ENCODE peak calls at places on chromosomes 13 and 19, in ten cellular contexts. Z, S, F, M, V, U, X, K, P and Y are unnamed samples.

GRCh38 chr13:47136659-47136975 is 239.8 kb upstream of the HTR2A start:
- DNase-seq in X (no peak), Z (no peak), U (no peak), F (no peak), S (no peak), V (no peak), K (no peak), M (no peak), P (no peak), Y (no peak)

GRCh38 chr19:38003427-38004099 is 96.6 kb downstream of the SIPA1L3 start:
- DNase-seq in P (no peak), V (peak), X (peak), K (peak), F (peak), U (peak), M (peak), Z (peak), S (peak), Y (peak)

GRCh38 chr19:8017808-8018207 is 12.4 kb upstream of the ELAVL1 start:
- DNase-seq in P (no peak), M (no peak), V (no peak), S (no peak), U (no peak), K (no peak), X (no peak), F (peak), Z (no peak), Y (peak)

GRCh38 chr13:106599875-106600797 is 32.2 kb upstream of the ARGLU1 start:
- DNase-seq in V (no peak), M (no peak), Z (no peak), U (no peak), K (no peak), S (peak), F (no peak), P (no peak), X (no peak), Y (no peak)

GRCh38 chr19:21264416-21264815 is 64.8 kb downstream of the ZNF708 start:
- DNase-seq in U (no peak), Z (no peak), P (no peak), V (no peak), S (no peak), F (no peak), X (no peak), M (no peak), K (no peak), Y (no peak)

GRCh38 chr13:73702419-73703071 is 431.7 kb downstream of the KLF12 start:
- DNase-seq in M (no peak), U (peak), S (no peak), F (no peak), Z (no peak), X (no peak), P (no peak), K (no peak), V (no peak), Y (no peak)

GRCh38 chr13:48730971-48731658 is 77.4 kb downstream of the CYSLTR2 start:
- DNase-seq in K (no peak), P (no peak), X (no peak), F (no peak), U (peak), V (no peak), S (peak), Z (no peak), M (no peak), Y (no peak)

GRCh38 chr13:30000373-30000770 is 150.0 kb upstream of the UBL3 start:
- DNase-seq in S (no peak), U (no peak), X (no peak), P (no peak), M (no peak), F (no peak), K (no peak), V (no peak), Z (no peak), Y (no peak)

GRCh38 chr13:61884830-61885229 is 469.2 kb upstream of the PCDH20 start:
- DNase-seq in S (no peak), M (no peak), U (no peak), Z (no peak), P (no peak), V (no peak), K (no peak), X (no peak), F (no peak), Y (no peak)

GRCh38 chr13:78239681-78240080 is 321.1 kb upstream of the EDNRB start:
- DNase-seq in F (no peak), P (no peak), S (no peak), X (peak), U (peak), V (no peak), K (no peak), M (peak), Z (no peak), Y (no peak)

GRCh38 chr13:24127116-24127631 is 33.3 kb upstream of the SPATA13 start:
- DNase-seq in K (no peak), P (no peak), X (no peak), M (no peak), F (peak), U (peak), Z (no peak), S (no peak), V (no peak), Y (no peak)

GRCh38 chr19:41904118-41904870 is 21.3 kb downstream of the ARHGEF1 start:
- DNase-seq in M (no peak), P (no peak), S (no peak), Z (no peak), X (no peak), F (peak), U (peak), K (no peak), V (no peak), Y (no peak)

GRCh38 chr13:33280923-33281322 is 4.6 kb downstream of the STARD13 start:
- DNase-seq in P (no peak), Z (no peak), U (no peak), M (no peak), K (no peak), F (no peak), V (no peak), X (no peak), S (no peak), Y (no peak)

GRCh38 chr13:99377641-99378040 is 70.4 kb upstream of the GPR183 start:
- DNase-seq in X (no peak), P (no peak), K (no peak), F (no peak), U (no peak), Z (no peak), V (no peak), M (peak), S (no peak), Y (no peak)

GRCh38 chr13:26584713-26585112 is 27.2 kb downstream of the WASF3 start:
- DNase-seq in U (no peak), P (no peak), V (no peak), F (no peak), S (peak), X (no peak), Z (no peak), K (no peak), M (no peak), Y (no peak)

GRCh38 chr13:63279136-63279535 is 1863.5 kb upstream of the PCDH20 start:
- DNase-seq in U (no peak), P (no peak), Z (no peak), K (no peak), M (no peak), F (no peak), V (no peak), X (no peak), S (no peak), Y (no peak)

GRCh38 chr19:57075801-57076492 is 43.8 kb upstream of the USP29 start:
- DNase-seq in M (no peak), P (no peak), Z (no peak), U (no peak), X (no peak), S (no peak), K (no peak), F (no peak), V (no peak), Y (no peak)

GRCh38 chr19:47723573-47723923 is 10.3 kb downstream of the EHD2 start:
- DNase-seq in U (peak), Z (peak), M (no peak), P (no peak), K (peak), X (no peak), F (peak), V (peak), S (peak), Y (no peak)

GRCh38 chr13:75579529-75579928 is 29.9 kb downstream of the UCHL3 start:
- DNase-seq in U (no peak), M (no peak), F (no peak), Z (no peak), P (no peak), S (no peak), K (no peak), X (no peak), V (no peak), Y (no peak)

GRCh38 chr13:104831823-104832222 is 1703.6 kb downstream of the EFNB2 start:
- DNase-seq in U (no peak), M (no peak), V (no peak), S (no peak), Z (no peak), F (no peak), K (no peak), P (no peak), X (peak), Y (no peak)

GRCh38 chr13:25686831-25687495 is 315.2 kb downstream of the ATP8A2 start:
- DNase-seq in P (no peak), V (no peak), M (no peak), K (no peak), X (no peak), F (no peak), S (no peak), Z (no peak), U (no peak), Y (no peak)

GRCh38 chr19:44575116-44575700 is 38.2 kb upstream of the IGSF23 start:
- DNase-seq in M (no peak), U (no peak), K (no peak), F (no peak), S (no peak), V (no peak), P (no peak), Z (no peak), X (no peak), Y (no peak)

GRCh38 chr13:81990652-81991051 is 1649.7 kb upstream of the SPRY2 start:
- DNase-seq in X (peak), S (no peak), V (no peak), U (no peak), M (peak), K (no peak), P (no peak), F (no peak), Z (no peak), Y (no peak)

GRCh38 chr19:40663712-40664692 is 26.4 kb downstream of the NUMBL start:
- DNase-seq in V (no peak), U (no peak), S (peak), X (no peak), Z (no peak), P (no peak), M (no peak), K (peak), F (no peak), Y (no peak)

GRCh38 chr13:46629811-46630413 is 76.9 kb downstream of the LRCH1 start:
- DNase-seq in F (no peak), K (no peak), P (no peak), V (no peak), X (no peak), Z (no peak), S (no peak), M (no peak), U (no peak), Y (no peak)

GRCh38 chr19:21751379-21751778 is 16.0 kb downstream of the ZNF100 start:
- DNase-seq in F (no peak), P (no peak), K (no peak), X (no peak), S (peak), Z (no peak), M (no peak), U (no peak), V (no peak), Y (no peak)

GRCh38 chr19:2724148-2724557 is 3.0 kb upstream of the DIRAS1 start:
- DNase-seq in V (no peak), M (no peak), U (no peak), Z (no peak), X (peak), P (no peak), F (no peak), K (no peak), S (no peak), Y (no peak)
- TF ChIP-seq CTCF in V (peak), M (peak), U (no peak), Z (no peak), X (no peak), P (no peak), F (no peak), K (no peak), S (no peak), Y (no peak)

GRCh38 chr19:4830332-4830731 is 1.2 kb downstream of the TICAM1 start:
- DNase-seq in M (no peak), Z (no peak), P (no peak), S (no peak), X (no peak), K (no peak), U (no peak), F (no peak), V (no peak), Y (no peak)

GRCh38 chr19:4832776-4833175 is 1.3 kb upstream of the TICAM1 start:
- DNase-seq in X (no peak), F (no peak), S (no peak), K (no peak), U (no peak), P (no peak), Z (no peak), V (no peak), M (no peak), Y (no peak)

GRCh38 chr19:4830768-4831265 is 695 bp downstream of the TICAM1 start:
- DNase-seq in Z (no peak), X (no peak), F (no peak), M (no peak), V (no peak), K (no peak), P (no peak), S (no peak), U (peak), Y (no peak)

GRCh38 chr19:4831351-4832340 is at the start of gene TICAM1:
- DNase-seq in S (peak), X (peak), U (peak), Z (peak), F (peak), K (peak), P (no peak), M (no peak), V (peak), Y (peak)

DNA sequence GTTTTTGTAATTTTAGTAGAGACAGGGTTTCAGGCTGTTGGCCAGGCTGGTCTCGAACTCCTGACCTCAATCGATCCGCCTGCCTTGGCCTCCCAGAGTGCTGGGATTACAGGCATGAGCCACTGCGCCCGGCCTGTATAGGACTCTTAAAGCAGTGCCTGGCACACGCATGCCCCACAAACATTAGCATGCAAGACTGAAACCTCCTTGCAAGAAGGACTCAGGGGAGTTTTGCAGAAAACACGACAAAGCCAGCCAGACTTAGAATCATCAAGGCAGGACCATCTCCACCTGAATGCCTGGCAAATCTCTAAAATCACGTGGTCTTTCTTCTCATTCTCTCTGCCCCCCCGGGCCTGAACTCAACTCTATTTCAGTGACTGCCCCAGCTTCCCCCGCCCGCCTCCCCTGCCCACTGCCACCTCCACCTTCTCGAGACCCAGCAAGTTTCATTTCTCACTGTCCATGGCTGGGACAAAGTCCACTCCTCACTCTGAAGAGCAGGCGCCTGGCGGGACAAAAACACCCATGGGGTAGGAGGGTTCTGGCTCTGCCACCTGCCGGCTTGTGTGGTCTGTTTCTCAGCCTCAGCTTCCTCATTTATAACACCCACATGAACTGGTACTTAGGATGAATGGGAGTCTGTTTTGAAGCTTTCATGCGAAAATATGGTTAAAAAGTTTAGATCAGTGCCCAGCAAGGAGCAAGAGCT is 2.4 kb downstream of the TICAM1 start:
- DNase-seq in X (no peak), U (no peak), M (no peak), S (no peak), V (no peak), K (no peak), Z (no peak), P (no peak), F (no peak), Y (peak)
- TF ChIP-seq CTCF in X (no peak), U (no peak), M (no peak), S (no peak), V (no peak), K (no peak), Z (no peak), P (no peak), F (no peak), Y (no peak)

DNA sequence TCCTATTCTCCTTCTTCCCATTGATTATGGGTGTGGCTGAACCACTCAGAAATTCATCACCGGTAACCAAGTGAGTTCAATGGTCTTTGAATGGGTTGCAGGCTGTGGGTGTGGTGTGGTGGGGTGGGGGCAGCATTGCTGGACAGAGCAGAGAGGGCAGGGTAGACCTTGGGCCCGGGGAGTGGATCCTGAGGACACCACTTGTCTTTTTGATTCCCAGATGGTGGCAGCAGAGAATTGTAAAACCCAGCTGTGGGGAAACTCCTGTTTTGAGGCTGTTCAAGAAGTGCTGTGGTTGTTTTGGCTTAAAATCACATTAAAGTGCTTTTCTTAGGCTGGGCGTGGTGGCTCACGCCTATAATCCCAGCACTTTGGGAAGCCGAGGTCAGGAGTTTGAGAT is 45.8 kb upstream of the RGCC start:
- DNase-seq in S (peak), M (peak), Z (no peak), V (no peak), U (peak), F (no peak), P (no peak), K (no peak), X (peak), Y (no peak)
- TF ChIP-seq CTCF in S (peak), M (peak), Z (peak), V (peak), U (peak), F (no peak), P (no peak), K (peak), X (no peak), Y (no peak)

GRCh38 chr19:29120471-29120870 is 92.5 kb downstream of the UQCRFS1 start:
- DNase-seq in S (no peak), F (no peak), P (no peak), M (no peak), K (no peak), U (no peak), Z (no peak), X (no peak), V (no peak), Y (no peak)

GRCh38 chr19:29119582-29119981 is 93.4 kb downstream of the UQCRFS1 start:
- DNase-seq in P (no peak), V (no peak), S (peak), U (no peak), X (peak), K (no peak), F (no peak), M (peak), Z (no peak), Y (no peak)

GRCh38 chr19:29118384-29118783 is 94.6 kb downstream of the UQCRFS1 start:
- DNase-seq in M (no peak), S (no peak), F (no peak), V (no peak), Z (no peak), U (no peak), P (no peak), X (no peak), K (no peak), Y (no peak)

GRCh38 chr19:29122185-29122584 is 90.8 kb downstream of the UQCRFS1 start:
- DNase-seq in X (no peak), Z (no peak), V (no peak), U (no peak), S (no peak), K (no peak), P (no peak), F (no peak), M (no peak), Y (no peak)

DNA sequence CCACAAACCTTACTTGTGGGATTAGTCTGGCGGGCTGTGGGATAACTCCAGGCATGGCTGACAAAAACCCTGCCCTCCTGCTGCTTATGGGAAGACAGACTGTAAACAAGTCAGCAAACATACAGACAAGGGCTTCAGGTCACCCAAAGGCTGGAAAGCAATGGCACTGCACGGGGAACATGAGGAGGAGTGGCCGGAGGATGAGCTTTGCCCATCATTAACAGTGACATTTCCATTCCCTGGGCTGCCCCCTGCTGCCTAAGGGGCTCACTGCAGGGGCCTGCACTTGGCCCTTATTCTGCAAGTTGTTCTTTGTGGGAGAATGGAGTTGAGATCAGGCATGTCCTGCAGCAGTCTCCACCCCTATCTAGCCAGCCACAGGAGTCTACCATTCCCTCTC is 91.3 kb downstream of the UQCRFS1 start:
- DNase-seq in K (no peak), S (no peak), Z (no peak), X (peak), P (no peak), F (no peak), M (peak), V (no peak), U (no peak), Y (no peak)
- TF ChIP-seq CTCF in K (peak), S (peak), Z (peak), X (peak), P (no peak), F (no peak), M (peak), V (peak), U (no peak), Y (no peak)

GRCh38 chr19:9885077-9885552 is 50.0 kb downstream of the PIN1 start:
- DNase-seq in V (peak), Z (peak), X (no peak), K (peak), F (no peak), S (peak), M (no peak), P (no peak), U (no peak), Y (no peak)
- TF ChIP-seq CTCF in V (peak), Z (peak), X (no peak), K (peak), F (no peak), S (peak), M (peak), P (no peak), U (no peak), Y (no peak)